ENCODE peak calls at places on chromosome 17, in five cellular contexts. J, C, W, R and P are unnamed samples.

GRCh38 chr17:37490638-37491614 is 1.2 kb downstream of the DUSP14 start:
- DNase-seq in J (peak), C (peak), W (peak), R (peak), P (peak)

GRCh38 chr17:72661093-72661944 is 431.2 kb downstream of the SLC39A11 start:
- DNase-seq in J (no peak), C (no peak), W (no peak), R (no peak), P (no peak)

GRCh38 chr17:29595943-29596774 is 3.2 kb downstream of the ANKRD13B start:
- DNase-seq in J (no peak), C (no peak), W (no peak), R (no peak), P (no peak)

GRCh38 chr17:36825113-36825955 is 111.9 kb upstream of the LHX1 start:
- DNase-seq in J (no peak), C (no peak), W (no peak), R (no peak), P (no peak)

GRCh38 chr17:58319181-58320162 is 9.1 kb downstream of the TSPOAP1 start:
- DNase-seq in J (peak), C (no peak), W (no peak), R (peak), P (no peak)

GRCh38 chr17:2192367-2193028 is 111.1 kb downstream of the SMG6 start:
- DNase-seq in J (no peak), C (peak), W (no peak), R (peak), P (peak)

GRCh38 chr17:57114085-57114673 is 29.1 kb downstream of the AKAP1 start:
- DNase-seq in J (no peak), C (no peak), W (peak), R (no peak), P (peak)

GRCh38 chr17:78258323-78259229 is 27.1 kb downstream of the TMEM235 start:
- DNase-seq in J (no peak), C (no peak), W (peak), R (no peak), P (peak)

GRCh38 chr17:13476722-13477121 is 125.0 kb downstream of the HS3ST3A1 start:
- DNase-seq in J (no peak), C (peak), W (no peak), R (no peak), P (peak)

GRCh38 chr17:74386397-74386796 is 19.1 kb downstream of the GPR142 start:
- DNase-seq in J (no peak), C (no peak), W (peak), R (no peak), P (peak)
- H3K4me3 ChIP-seq in J (no peak), C (no peak), W (no peak), R (no peak), P (no peak)

DNA sequence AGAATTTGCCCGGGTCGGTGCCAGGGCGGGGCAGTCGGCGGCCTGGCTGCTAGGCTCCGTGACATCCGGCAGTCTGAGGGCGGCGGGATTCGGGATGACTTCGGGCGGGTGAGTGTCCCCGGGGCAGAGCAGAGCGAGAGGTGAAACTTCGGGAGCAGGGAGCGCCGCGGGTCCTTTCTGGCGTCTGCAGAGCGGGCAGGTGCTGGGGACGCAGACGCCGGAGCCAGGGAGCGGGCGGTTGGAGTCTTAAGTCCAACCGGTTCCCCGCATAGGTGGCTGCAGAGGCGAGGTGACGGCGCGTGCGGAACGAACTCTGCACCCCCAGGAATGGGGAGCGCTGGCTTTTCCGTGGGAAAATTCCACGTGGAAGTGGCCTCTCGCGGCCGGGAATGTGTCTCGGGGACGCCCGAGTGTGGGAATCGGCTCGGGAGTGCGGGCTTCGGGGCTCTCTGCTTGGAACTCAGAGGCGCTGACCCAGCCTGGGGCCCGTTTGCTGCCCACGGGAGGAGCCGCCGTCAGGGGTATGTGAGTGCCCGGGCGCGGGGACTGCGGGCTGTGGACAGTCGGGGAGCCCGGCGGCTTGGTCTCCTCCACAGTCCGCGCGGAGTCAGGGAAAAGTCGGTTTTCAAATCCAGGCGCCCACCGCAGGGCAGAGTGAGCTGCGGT is at the start of gene B4GALNT2:
- DNase-seq in J (no peak), C (no peak), W (no peak), R (no peak), P (no peak)
- H3K4me3 ChIP-seq in J (peak), C (peak), W (peak), R (peak), P (peak)

GRCh38 chr17:42111901-42112551 is 488 bp downstream of the DHX58 start:
- DNase-seq in J (peak), C (peak), W (peak), R (no peak), P (peak)
- H3K4me3 ChIP-seq in J (peak), C (peak), W (peak), R (peak), P (peak)

GRCh38 chr17:9566067-9566466 is 9.6 kb downstream of the STX8 start:
- DNase-seq in J (no peak), C (no peak), W (no peak), R (no peak), P (no peak)
- H3K4me3 ChIP-seq in J (no peak), C (no peak), W (no peak), R (no peak), P (no peak)